ENCODE peak calls at places on chromosome 17, in six cellular contexts. Q is T-cell, C is NCI-H1417, U is EL, E is HuH-7.5, Z is EH. W is an unnamed sample.

GRCh38 chr17:17971431-17972125 is 622 bp downstream of the TOM1L2 start:
- DNase-seq in Q (no peak), C (no peak), U (peak; percentile 23), E (no peak), Z (peak; percentile 45), W (no peak)

GRCh38 chr17:48002208-48002919 is 31.5 kb downstream of the CDK5RAP3 start:
- DNase-seq in Q (no peak), C (peak; percentile 85), U (peak; percentile 72), E (no peak), Z (peak; percentile 87), W (peak; percentile 94)

GRCh38 chr17:65071861-65072260 is 15.3 kb upstream of the GNA13 start:
- DNase-seq in Q (no peak), C (no peak), U (peak; percentile 46), E (no peak), Z (peak; percentile 50), W (peak; percentile 87)

GRCh38 chr17:72118588-72119279 is 2.1 kb upstream of the SOX9 start:
- DNase-seq in Q (no peak), C (peak; percentile 76), U (peak; percentile 88), E (peak; percentile 74), Z (peak; percentile 80), W (peak; percentile 88)

GRCh38 chr17:28328325-28328724 is 6.9 kb downstream of the IFT20 start:
- DNase-seq in Q (no peak), C (no peak), U (peak; percentile 39), E (no peak), Z (peak; percentile 36), W (no peak)

GRCh38 chr17:76659928-76660614 is 16.5 kb upstream of the ST6GALNAC1 start:
- DNase-seq in Q (no peak), C (peak; percentile 68), U (no peak), E (no peak), Z (no peak), W (peak; percentile 50)

GRCh38 chr17:51430581-51430980 is 170.2 kb downstream of the UTP18 start:
- DNase-seq in Q (no peak), C (no peak), U (no peak), E (no peak), Z (no peak), W (no peak)

GRCh38 chr17:8350339-8350738 is 10.7 kb downstream of the ODF4 start:
- DNase-seq in Q (no peak), C (no peak), U (no peak), E (no peak), Z (no peak), W (no peak)

GRCh38 chr17:56184650-56185049 is 31.4 kb downstream of the ANKFN1 start:
- DNase-seq in Q (no peak), C (no peak), U (peak; percentile 8), E (no peak), Z (no peak), W (no peak)

GRCh38 chr17:72175787-72176515 is 55.1 kb downstream of the SOX9 start:
- DNase-seq in Q (no peak), C (no peak), U (no peak), E (no peak), Z (no peak), W (peak; percentile 85)

GRCh38 chr17:76384987-76385891 is 830 bp downstream of the SPHK1 start:
- DNase-seq in Q (no peak), C (peak; percentile 60), U (peak; percentile 87), E (no peak), Z (peak; percentile 81), W (peak; percentile 64)

GRCh38 chr17:66664336-66664735 is 170.6 kb upstream of the CACNG5 start:
- DNase-seq in Q (no peak), C (no peak), U (no peak), E (no peak), Z (no peak), W (no peak)

GRCh38 chr17:79741751-79742588 is 11.2 kb downstream of the ENPP7 start:
- DNase-seq in Q (peak; percentile 51), C (peak; percentile 83), U (peak; percentile 43), E (peak; percentile 86), Z (peak; percentile 50), W (peak; percentile 87)

GRCh38 chr17:28511858-28512461 is 5.8 kb downstream of the FOXN1 start:
- DNase-seq in Q (no peak), C (no peak), U (no peak), E (no peak), Z (no peak), W (no peak)

GRCh38 chr17:19426631-19427030 is 15.6 kb downstream of the RNF112 start:
- DNase-seq in Q (no peak), C (no peak), U (no peak), E (no peak), Z (no peak), W (no peak)

GRCh38 chr17:52648995-52649394 is 490.5 kb upstream of the CA10 start:
- DNase-seq in Q (no peak), C (peak; percentile 67), U (no peak), E (no peak), Z (no peak), W (no peak)

GRCh38 chr17:65027305-65027704 is 29.2 kb downstream of the GNA13 start:
- DNase-seq in Q (peak; percentile 28), C (no peak), U (peak; percentile 79), E (peak; percentile 28), Z (peak; percentile 66), W (peak; percentile 96)

GRCh38 chr17:82957469-82957795 is 117.6 kb upstream of the ZNF750 start:
- DNase-seq in Q (no peak), C (no peak), U (no peak), E (no peak), Z (no peak), W (no peak)

GRCh38 chr17:15952916-15953865 is 8.3 kb downstream of the ADORA2B start:
- DNase-seq in Q (no peak), C (no peak), U (no peak), E (no peak), Z (no peak), W (no peak)

GRCh38 chr17:82917656-82918345 is 78.0 kb upstream of the ZNF750 start:
- DNase-seq in Q (no peak), C (peak; percentile 9), U (peak; percentile 6), E (peak; percentile 68), Z (peak; percentile 18), W (peak; percentile 17)

GRCh38 chr17:16419929-16420271 is 4.5 kb downstream of the TRPV2 start:
- DNase-seq in Q (no peak), C (no peak), U (peak; percentile 92), E (no peak), Z (peak; percentile 88), W (peak; percentile 83)

GRCh38 chr17:70405492-70406220 is 236.3 kb downstream of the KCNJ2 start:
- DNase-seq in Q (no peak), C (peak; percentile 5), U (peak; percentile 91), E (no peak), Z (peak; percentile 40), W (peak; percentile 99)

W was measured in PC-3.